ENCODE peak calls at places on chromosomes 5 and 9, in five cellular contexts. One of them, this sample, is unnamed.
A peak's percentile ranks its signal among the peaks of the same experiment; 100 is the strongest.

GRCh38 chr9:91060520-91061343 is 259.1 kb downstream of the SYK start:
- DNase-seq in spleen: no peak
- DNase-seq in H1: no peak
- DNase-seq in lower leg skin: peak; percentile 91
- DNase-seq in breast epithelium: peak; percentile 40
- DNase-seq in this sample: no peak

GRCh38 chr5:96492654-96493053 is 59.6 kb upstream of the PCSK1 start:
- DNase-seq in spleen: no peak
- DNase-seq in H1: no peak
- DNase-seq in lower leg skin: no peak
- DNase-seq in breast epithelium: no peak
- DNase-seq in this sample: no peak

GRCh38 chr5:80781356-80781755 is 126.6 kb upstream of the DHFR start:
- DNase-seq in spleen: no peak
- DNase-seq in H1: no peak
- DNase-seq in lower leg skin: no peak
- DNase-seq in breast epithelium: no peak
- DNase-seq in this sample: no peak

GRCh38 chr9:98913044-98913443 is 30.7 kb upstream of the COL15A1 start:
- DNase-seq in spleen: no peak
- DNase-seq in H1: no peak
- DNase-seq in lower leg skin: peak; percentile 61
- DNase-seq in breast epithelium: no peak
- DNase-seq in this sample: no peak

GRCh38 chr5:167798427-167798826 is 493.0 kb upstream of the WWC1 start:
- DNase-seq in spleen: no peak
- DNase-seq in H1: no peak
- DNase-seq in lower leg skin: no peak
- DNase-seq in breast epithelium: no peak
- DNase-seq in this sample: no peak

GRCh38 chr9:18743976-18744375 is 270.0 kb downstream of the ADAMTSL1 start:
- DNase-seq in spleen: no peak
- DNase-seq in H1: no peak
- DNase-seq in lower leg skin: no peak
- DNase-seq in breast epithelium: no peak
- DNase-seq in this sample: no peak

GRCh38 chr5:139761501-139761900 is 34.1 kb upstream of the PSD2 start:
- DNase-seq in spleen: no peak
- DNase-seq in H1: no peak
- DNase-seq in lower leg skin: no peak
- DNase-seq in breast epithelium: no peak
- DNase-seq in this sample: no peak

GRCh38 chr5:9534881-9535517 is 10.9 kb downstream of the SEMA5A start:
- DNase-seq in spleen: no peak
- DNase-seq in H1: no peak
- DNase-seq in lower leg skin: no peak
- DNase-seq in breast epithelium: peak; percentile 56
- DNase-seq in this sample: no peak

GRCh38 chr9:130287736-130288135 is 22.2 kb downstream of the HMCN2 start:
- DNase-seq in spleen: no peak
- DNase-seq in H1: no peak
- DNase-seq in lower leg skin: no peak
- DNase-seq in breast epithelium: no peak
- DNase-seq in this sample: no peak

GRCh38 chr9:95626885-95627558 is 110.3 kb upstream of the PTCH1 start:
- DNase-seq in spleen: peak; percentile 80
- DNase-seq in H1: no peak
- DNase-seq in lower leg skin: peak; percentile 86
- DNase-seq in breast epithelium: no peak
- DNase-seq in this sample: peak; percentile 52

GRCh38 chr9:118595719-118596305 is 773.4 kb downstream of the BRINP1 start:
- DNase-seq in spleen: no peak
- DNase-seq in H1: peak; percentile 25
- DNase-seq in lower leg skin: no peak
- DNase-seq in breast epithelium: peak; percentile 28
- DNase-seq in this sample: peak; percentile 24

GRCh38 chr9:128027166-128027539 is 40.0 kb downstream of the NAIF1 start:
- DNase-seq in spleen: no peak
- DNase-seq in H1: no peak
- DNase-seq in lower leg skin: no peak
- DNase-seq in breast epithelium: no peak
- DNase-seq in this sample: no peak

GRCh38 chr5:147567917-147568598 is 58.2 kb upstream of the DPYSL3 start:
- DNase-seq in spleen: no peak
- DNase-seq in H1: peak; percentile 86
- DNase-seq in lower leg skin: no peak
- DNase-seq in breast epithelium: no peak
- DNase-seq in this sample: no peak

GRCh38 chr9:76086521-76086920 is 196.0 kb downstream of the PCSK5 start:
- DNase-seq in spleen: no peak
- DNase-seq in H1: no peak
- DNase-seq in lower leg skin: no peak
- DNase-seq in breast epithelium: no peak
- DNase-seq in this sample: no peak

GRCh38 chr5:10674096-10674495 is 86.9 kb downstream of the DAP start:
- DNase-seq in spleen: no peak
- DNase-seq in H1: no peak
- DNase-seq in lower leg skin: peak; percentile 43
- DNase-seq in breast epithelium: no peak
- DNase-seq in this sample: no peak

GRCh38 chr5:32949571-32949970 is 238.4 kb downstream of the NPR3 start:
- DNase-seq in spleen: no peak
- DNase-seq in H1: no peak
- DNase-seq in lower leg skin: no peak
- DNase-seq in breast epithelium: no peak
- DNase-seq in this sample: no peak

GRCh38 chr5:160198148-160198545 is 31.2 kb upstream of the FABP6 start:
- DNase-seq in spleen: no peak
- DNase-seq in H1: no peak
- DNase-seq in lower leg skin: no peak
- DNase-seq in breast epithelium: no peak
- DNase-seq in this sample: no peak

GRCh38 chr9:134423757-134424156 is 97.5 kb downstream of the RXRA start:
- DNase-seq in spleen: no peak
- DNase-seq in H1: no peak
- DNase-seq in lower leg skin: no peak
- DNase-seq in breast epithelium: no peak
- DNase-seq in this sample: no peak

GRCh38 chr5:124948062-124948753 is 201.8 kb upstream of the ZNF608 start:
- DNase-seq in spleen: no peak
- DNase-seq in H1: no peak
- DNase-seq in lower leg skin: peak; percentile 73
- DNase-seq in breast epithelium: peak; percentile 45
- DNase-seq in this sample: no peak

GRCh38 chr9:91746904-91747303 is 203.1 kb downstream of the ROR2 start:
- DNase-seq in spleen: no peak
- DNase-seq in H1: no peak
- DNase-seq in lower leg skin: no peak
- DNase-seq in breast epithelium: no peak
- DNase-seq in this sample: no peak

GRCh38 chr9:4553951-4554381 is 63.7 kb downstream of the SLC1A1 start:
- DNase-seq in spleen: no peak
- DNase-seq in H1: no peak
- DNase-seq in lower leg skin: no peak
- DNase-seq in breast epithelium: no peak
- DNase-seq in this sample: no peak

GRCh38 chr5:111158105-111158744 is 66.0 kb upstream of the CAMK4 start:
- DNase-seq in spleen: no peak
- DNase-seq in H1: peak; percentile 43
- DNase-seq in lower leg skin: peak; percentile 86
- DNase-seq in breast epithelium: peak; percentile 57
- DNase-seq in this sample: peak; percentile 51

GRCh38 chr5:151427258-151427657 is 20.1 kb upstream of the SLC36A1 start:
- DNase-seq in spleen: no peak
- DNase-seq in H1: no peak
- DNase-seq in lower leg skin: no peak
- DNase-seq in breast epithelium: no peak
- DNase-seq in this sample: no peak

GRCh38 chr5:90911169-90911568 is 352.6 kb downstream of the ADGRV1 start:
- DNase-seq in spleen: no peak
- DNase-seq in H1: no peak
- DNase-seq in lower leg skin: no peak
- DNase-seq in breast epithelium: no peak
- DNase-seq in this sample: no peak

DNA sequence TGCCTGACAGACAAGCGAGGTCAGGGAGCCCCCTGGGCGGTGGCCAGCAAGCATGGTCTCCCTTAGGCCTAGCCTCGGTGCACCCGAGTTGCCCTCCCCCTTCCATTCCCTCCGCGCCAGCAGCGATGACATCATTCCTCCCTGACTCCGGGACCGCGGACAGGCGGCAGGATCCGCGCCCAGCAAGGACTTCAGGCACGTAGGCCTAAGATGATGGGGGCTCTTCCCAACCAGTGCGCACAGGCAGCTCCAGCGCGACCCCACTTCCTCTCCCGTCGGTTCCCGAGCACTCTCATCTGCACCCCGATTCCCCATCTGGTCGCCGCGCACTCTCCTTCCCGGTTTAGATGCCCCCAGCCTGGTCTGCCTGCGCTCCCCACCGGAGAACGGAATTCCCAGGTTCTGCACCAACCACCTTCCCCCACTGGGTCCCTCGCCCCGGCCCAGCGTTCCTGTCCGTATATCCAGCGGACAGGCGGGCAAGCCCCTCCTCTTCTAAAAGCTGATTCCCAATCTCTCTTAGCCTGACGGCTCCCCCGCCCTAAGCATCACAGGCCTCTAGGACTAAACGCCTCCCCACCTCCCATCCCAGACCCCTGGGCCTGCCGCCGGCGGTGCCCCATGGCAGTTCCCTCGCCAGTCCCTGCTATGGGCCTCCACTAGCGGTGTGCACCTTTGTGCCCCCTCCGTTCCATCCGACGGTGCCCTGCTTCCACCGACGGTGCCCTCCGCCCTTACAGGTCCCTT is 931 bp downstream of the FAM219A start:
- DNase-seq in spleen: peak; percentile 88
- DNase-seq in H1: peak; percentile 21
- DNase-seq in lower leg skin: peak; percentile 92
- DNase-seq in breast epithelium: peak; percentile 59
- DNase-seq in this sample: peak; percentile 87
- TF ChIP-seq POLR2A in spleen: no peak
- TF ChIP-seq POLR2A in H1: peak; percentile 67
- TF ChIP-seq POLR2A in lower leg skin: no peak
- TF ChIP-seq POLR2A in breast epithelium: no peak
- TF ChIP-seq POLR2A in this sample: no peak

GRCh38 chr5:142326480-142326938 is 1.7 kb upstream of the SPRY4 start:
- DNase-seq in spleen: no peak
- DNase-seq in H1: no peak
- DNase-seq in lower leg skin: no peak
- DNase-seq in breast epithelium: no peak
- DNase-seq in this sample: no peak

GRCh38 chr5:142323480-142324376 is 1.1 kb downstream of the SPRY4 start:
- DNase-seq in spleen: no peak
- DNase-seq in H1: no peak
- DNase-seq in lower leg skin: peak; percentile 88
- DNase-seq in breast epithelium: no peak
- DNase-seq in this sample: peak; percentile 75

GRCh38 chr5:142324377-142324870 is 397 bp downstream of the SPRY4 start:
- DNase-seq in spleen: no peak
- DNase-seq in H1: no peak
- DNase-seq in lower leg skin: no peak
- DNase-seq in breast epithelium: peak; percentile 35
- DNase-seq in this sample: peak; percentile 39

GRCh38 chr5:142325677-142326479 is 1.1 kb upstream of the SPRY4 start:
- DNase-seq in spleen: no peak
- DNase-seq in H1: peak; percentile 79
- DNase-seq in lower leg skin: peak; percentile 90
- DNase-seq in breast epithelium: peak; percentile 30
- DNase-seq in this sample: peak; percentile 86

DNA sequence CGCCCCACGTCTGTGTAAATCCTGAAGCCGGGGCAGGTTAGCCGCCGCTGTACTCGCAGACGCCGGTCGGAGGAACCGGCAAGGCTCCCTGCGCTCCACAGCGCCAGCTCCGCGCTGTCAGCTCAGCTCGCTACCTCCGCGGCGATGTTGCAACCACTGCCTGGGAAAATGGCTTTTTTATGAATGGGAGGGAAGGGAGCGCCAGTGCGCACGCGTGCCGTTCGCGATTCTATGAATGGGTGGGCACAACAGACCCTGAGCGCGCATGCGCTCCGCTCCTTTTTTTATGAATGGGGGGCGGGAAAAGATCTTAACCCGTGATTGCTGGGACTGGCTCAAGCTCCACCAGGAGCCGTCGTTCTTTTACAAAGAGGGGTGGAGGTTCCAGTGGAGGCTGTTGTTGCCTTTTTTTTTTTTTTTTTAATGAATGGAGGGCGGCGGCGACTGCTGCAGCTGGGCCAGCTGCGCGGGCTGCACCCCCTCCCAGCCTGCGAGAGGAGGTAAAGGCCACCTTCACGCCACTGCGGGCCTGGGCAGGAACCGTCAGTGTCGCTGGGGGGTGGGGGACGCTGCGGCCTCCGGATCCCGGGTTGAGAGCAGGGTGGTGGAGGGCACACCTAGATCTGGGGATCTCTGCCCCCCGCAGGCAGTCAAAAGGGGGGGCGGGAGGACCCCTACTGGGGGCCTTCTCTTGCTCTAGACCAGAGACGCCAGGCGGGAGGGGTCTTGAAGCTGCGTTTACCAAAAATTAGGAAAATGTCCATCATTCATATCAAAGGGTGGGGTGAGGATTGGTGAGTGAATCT is at the start of gene SPRY4:
- DNase-seq in spleen: peak; percentile 93
- DNase-seq in H1: peak; percentile 96
- DNase-seq in lower leg skin: peak; percentile 98
- DNase-seq in breast epithelium: peak; percentile 92
- DNase-seq in this sample: peak; percentile 93
- TF ChIP-seq POLR2A in spleen: peak; percentile 49
- TF ChIP-seq POLR2A in H1: peak; percentile 88
- TF ChIP-seq POLR2A in lower leg skin: no peak
- TF ChIP-seq POLR2A in breast epithelium: peak; percentile 53
- TF ChIP-seq POLR2A in this sample: peak; percentile 93

GRCh38 chr5:174724484-174725260 is at the start of gene MSX2:
- DNase-seq in spleen: peak; percentile 79
- DNase-seq in H1: no peak
- DNase-seq in lower leg skin: peak; percentile 97
- DNase-seq in breast epithelium: peak; percentile 85
- DNase-seq in this sample: peak; percentile 96
- TF ChIP-seq POLR2A in spleen: no peak
- TF ChIP-seq POLR2A in H1: no peak
- TF ChIP-seq POLR2A in lower leg skin: no peak
- TF ChIP-seq POLR2A in breast epithelium: peak; percentile 51
- TF ChIP-seq POLR2A in this sample: peak; percentile 46

DNA sequence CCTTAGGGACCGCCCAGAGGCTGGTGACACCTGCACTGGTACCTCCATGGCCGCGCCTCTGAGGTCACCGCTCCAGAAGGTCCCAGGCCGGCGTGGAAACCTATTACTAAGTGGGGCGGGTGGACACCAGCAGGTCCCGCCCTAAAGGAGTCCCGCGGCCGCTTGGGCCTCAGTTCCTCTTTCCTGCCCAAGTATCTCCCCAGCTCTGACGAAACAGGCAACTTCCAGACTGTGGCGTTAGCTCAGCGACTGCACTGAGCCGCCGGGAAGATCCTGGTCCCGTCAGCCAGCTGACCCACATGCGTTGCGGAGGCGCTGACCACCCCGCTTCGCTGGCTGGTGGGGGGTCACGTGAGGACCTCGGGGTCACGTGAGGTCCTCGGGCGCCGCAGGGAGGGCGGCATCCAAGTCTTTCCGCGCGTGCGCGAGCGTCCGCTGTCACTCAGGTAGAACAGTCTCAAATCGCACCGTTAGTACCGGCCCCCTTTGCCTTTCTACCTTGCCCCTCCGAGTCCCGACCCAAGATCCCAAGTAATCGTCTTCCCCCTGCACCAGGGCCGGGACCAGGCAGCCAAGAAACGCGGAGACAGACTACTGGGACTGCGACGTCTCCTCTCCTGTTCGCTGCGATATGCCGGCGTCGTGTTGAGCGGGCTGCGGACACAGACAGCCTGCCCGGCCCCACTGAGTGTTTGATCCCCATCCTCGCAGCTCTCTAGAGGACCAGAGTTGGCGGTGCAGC is 53.7 kb upstream of the KDM4C start:
- DNase-seq in spleen: peak; percentile 96
- DNase-seq in H1: peak; percentile 94
- DNase-seq in lower leg skin: peak; percentile 96
- DNase-seq in breast epithelium: peak; percentile 75
- DNase-seq in this sample: peak; percentile 94
- TF ChIP-seq POLR2A in spleen: peak; percentile 46
- TF ChIP-seq POLR2A in H1: peak; percentile 92
- TF ChIP-seq POLR2A in lower leg skin: no peak
- TF ChIP-seq POLR2A in breast epithelium: peak; percentile 57
- TF ChIP-seq POLR2A in this sample: peak; percentile 64

This sample was measured in upper lobe of left lung.